ENCODE peak calls at places on chromosomes 3 and 15, in eight cellular contexts. B is right cardiac atrium; L is adrenal gland; V is GM23248; A is CD8-positive, alpha-beta T cell; Y is AG04450; X is tibial artery; E is astrocyte. M is an unnamed sample.

GRCh38 chr3:133393691-133394474 is 6.0 kb upstream of the BFSP2 start:
- DNase-seq in E (peak), V (peak), Y (no peak), L (no peak), B (peak), X (no peak), A (no peak), M (no peak)

GRCh38 chr15:38144921-38145320 is 107.7 kb upstream of the SPRED1 start:
- DNase-seq in V (peak), X (no peak), L (no peak), Y (no peak), E (peak), A (no peak), B (no peak), M (no peak)

GRCh38 chr3:37812497-37812896 is 49.2 kb upstream of the CTDSPL start:
- DNase-seq in L (no peak), Y (no peak), A (no peak), V (no peak), E (no peak), B (peak), X (peak), M (no peak)

GRCh38 chr15:42890161-42890913 is 30.2 kb downstream of the TTBK2 start:
- DNase-seq in E (peak), A (no peak), B (no peak), L (peak), Y (peak), X (no peak), V (peak), M (no peak)

GRCh38 chr3:13141991-13142412 is 68.8 kb upstream of the IQSEC1 start:
- DNase-seq in V (peak), B (no peak), X (peak), A (no peak), Y (no peak), L (peak), E (peak), M (no peak)

GRCh38 chr3:126435456-126436315 is 40.0 kb downstream of the ZXDC start:
- DNase-seq in L (no peak), V (no peak), X (no peak), A (no peak), B (no peak), E (no peak), Y (no peak), M (peak)

GRCh38 chr3:73412020-73412419 is 212.7 kb downstream of the PDZRN3 start:
- DNase-seq in B (no peak), L (no peak), E (no peak), V (no peak), Y (no peak), A (no peak), X (no peak), M (no peak)

GRCh38 chr15:39887832-39888231 is 32.2 kb downstream of the GPR176 start:
- DNase-seq in B (no peak), X (peak), A (no peak), Y (no peak), V (peak), L (peak), E (no peak), M (peak)

GRCh38 chr3:178794711-178795110 is 258.5 kb downstream of the KCNMB2 start:
- DNase-seq in B (no peak), E (no peak), L (no peak), X (no peak), V (no peak), Y (no peak), A (no peak), M (no peak)

GRCh38 chr15:63045438-63046278 is 3.1 kb downstream of the TPM1 start:
- DNase-seq in Y (no peak), E (no peak), V (peak), A (no peak), L (no peak), B (no peak), X (no peak), M (no peak)

GRCh38 chr15:68589783-68590710 is 11.3 kb downstream of the CORO2B start:
- DNase-seq in E (no peak), V (no peak), Y (no peak), X (no peak), L (no peak), B (no peak), A (no peak), M (no peak)

GRCh38 chr3:167102071-167102470 is 278.0 kb downstream of the ZBBX start:
- DNase-seq in V (no peak), A (no peak), E (no peak), Y (no peak), X (no peak), B (no peak), L (no peak), M (no peak)

GRCh38 chr3:129575987-129576364 is 30.5 kb downstream of the PLXND1 start:
- DNase-seq in V (no peak), B (no peak), X (no peak), L (no peak), E (no peak), A (no peak), Y (no peak), M (no peak)

GRCh38 chr3:111904376-111905241 is 45.5 kb downstream of the PHLDB2 start:
- DNase-seq in B (no peak), E (peak), V (peak), X (no peak), Y (peak), L (no peak), A (no peak), M (no peak)

GRCh38 chr3:10996345-10997050 is 4.0 kb downstream of the SLC6A1 start:
- DNase-seq in Y (no peak), B (no peak), E (no peak), V (no peak), L (no peak), A (no peak), X (no peak), M (no peak)

GRCh38 chr15:68550004-68550403 is 28.8 kb upstream of the CORO2B start:
- DNase-seq in B (no peak), Y (no peak), A (no peak), V (no peak), L (no peak), E (no peak), X (no peak), M (no peak)

GRCh38 chr3:14847613-14848541 is 29.1 kb downstream of the FGD5 start:
- DNase-seq in E (no peak), X (peak), Y (no peak), L (peak), V (no peak), B (peak), A (no peak), M (peak)

GRCh38 chr3:38725726-38726410 is 76.4 kb upstream of the SCN5A start:
- DNase-seq in X (no peak), E (peak), B (peak), Y (peak), A (no peak), V (peak), L (no peak), M (no peak)

GRCh38 chr15:25728816-25729215 is 134.3 kb downstream of the ATP10A start:
- DNase-seq in X (no peak), A (no peak), L (no peak), V (no peak), E (no peak), Y (no peak), B (no peak), M (peak)

GRCh38 chr3:13379191-13379830 is 40.8 kb downstream of the NUP210 start:
- DNase-seq in V (peak), A (no peak), X (peak), B (peak), Y (peak), L (peak), E (peak), M (no peak)

GRCh38 chr3:157063926-157064325 is 96.0 kb downstream of the CCNL1 start:
- DNase-seq in L (no peak), B (no peak), X (no peak), Y (no peak), E (peak), V (no peak), A (no peak), M (no peak)

GRCh38 chr15:75736256-75736655 is 23.6 kb upstream of the CSPG4 start:
- DNase-seq in A (no peak), Y (no peak), E (no peak), V (no peak), L (no peak), B (no peak), X (no peak), M (no peak)

GRCh38 chr15:63089260-63090043 is 32.2 kb upstream of the LACTB start:
- DNase-seq in B (peak), V (peak), X (no peak), L (no peak), A (no peak), Y (peak), E (peak), M (no peak)

GRCh38 chr15:70463453-70463834 is 299.9 kb downstream of the UACA start:
- DNase-seq in L (no peak), E (no peak), Y (no peak), X (no peak), A (no peak), V (no peak), B (no peak), M (no peak)

GRCh38 chr3:16311960-16312451 is 47.0 kb downstream of the OXNAD1 start:
- DNase-seq in L (no peak), E (peak), V (peak), A (peak), Y (no peak), X (peak), B (peak), M (no peak)

GRCh38 chr15:58042006-58042405 is 23.5 kb downstream of the ALDH1A2 start:
- DNase-seq in V (no peak), X (no peak), B (no peak), Y (no peak), E (no peak), L (no peak), A (no peak), M (no peak)

GRCh38 chr3:78221796-78222195 is 1181.9 kb downstream of the ROBO2 start:
- DNase-seq in L (no peak), V (peak), X (no peak), B (no peak), A (no peak), Y (no peak), E (no peak), M (no peak)

GRCh38 chr15:101590785-101591184 is 61.4 kb downstream of the TM2D3 start:
- DNase-seq in V (no peak), X (no peak), A (no peak), Y (no peak), L (no peak), E (no peak), B (no peak), M (no peak)

GRCh38 chr3:196227086-196227485 is 10.8 kb downstream of the SLC51A start:
- DNase-seq in X (no peak), E (no peak), A (no peak), B (no peak), L (no peak), V (no peak), Y (no peak), M (no peak)

DNA sequence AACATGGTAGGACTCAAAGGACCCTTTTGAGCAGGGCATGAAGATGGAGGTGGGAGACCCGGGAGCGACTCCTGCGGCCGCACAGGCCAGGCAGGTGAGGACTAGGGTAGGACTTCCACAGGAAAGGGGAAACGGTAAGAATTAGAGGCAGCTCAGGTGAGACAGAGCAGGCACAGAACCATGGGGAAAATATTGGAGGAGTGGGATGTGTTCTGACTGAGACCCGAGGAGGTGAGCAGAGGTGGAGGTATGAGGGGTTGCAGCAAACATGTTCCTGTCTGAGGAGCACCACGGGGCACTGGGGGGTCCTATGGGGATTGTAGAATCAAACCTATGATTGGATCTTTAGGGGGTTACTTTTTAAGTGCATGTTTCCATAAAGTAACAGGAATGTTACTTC is 1.4 kb upstream of the ISG20 start:
- DNase-seq in L (no peak), E (no peak), Y (no peak), A (no peak), B (no peak), X (peak), V (no peak), M (no peak)
- H3K27ac ChIP-seq in L (no peak), E (peak), Y (no peak), A (peak), B (no peak), X (peak), V (peak), M (peak)

GRCh38 chr3:145812396-145812795 is 348.6 kb downstream of the PLOD2 start:
- DNase-seq in B (no peak), L (no peak), V (no peak), X (no peak), E (no peak), A (no peak), Y (no peak), M (no peak)

GRCh38 chr3:145807990-145808389 is 353.0 kb downstream of the PLOD2 start:
- DNase-seq in X (no peak), A (no peak), Y (no peak), E (peak), B (peak), L (peak), V (peak), M (no peak)
- H3K27ac ChIP-seq in X (no peak), A (no peak), Y (no peak), E (no peak), B (no peak), L (no peak), V (no peak), M (no peak)

GRCh38 chr3:66401157-66401550 is 99.7 kb downstream of the LRIG1 start:
- DNase-seq in V (no peak), B (no peak), X (no peak), A (no peak), E (peak), L (no peak), Y (no peak), M (no peak)
- H3K27ac ChIP-seq in V (no peak), B (no peak), X (peak), A (no peak), E (peak), L (no peak), Y (no peak), M (no peak)

GRCh38 chr3:45181496-45181895 is 35.3 kb upstream of the CDCP1 start:
- DNase-seq in V (no peak), B (no peak), L (no peak), Y (no peak), A (no peak), E (no peak), X (no peak), M (no peak)

GRCh38 chr3:45185052-45185451 is 38.9 kb upstream of the CDCP1 start:
- DNase-seq in B (no peak), X (no peak), V (no peak), E (no peak), Y (no peak), A (no peak), L (no peak), M (no peak)

GRCh38 chr3:45185461-45185860 is 39.3 kb upstream of the CDCP1 start:
- DNase-seq in X (no peak), E (no peak), L (no peak), Y (no peak), V (no peak), A (no peak), B (no peak), M (no peak)

GRCh38 chr3:45180899-45181298 is 34.7 kb upstream of the CDCP1 start:
- DNase-seq in L (no peak), A (no peak), V (no peak), B (no peak), Y (no peak), X (no peak), E (no peak), M (no peak)

GRCh38 chr3:45182915-45183881 is 37.0 kb upstream of the CDCP1 start:
- DNase-seq in X (no peak), L (peak), E (peak), B (no peak), Y (no peak), A (no peak), V (peak), M (peak)
- H3K27ac ChIP-seq in X (no peak), L (no peak), E (no peak), B (no peak), Y (peak), A (no peak), V (no peak), M (peak)

DNA sequence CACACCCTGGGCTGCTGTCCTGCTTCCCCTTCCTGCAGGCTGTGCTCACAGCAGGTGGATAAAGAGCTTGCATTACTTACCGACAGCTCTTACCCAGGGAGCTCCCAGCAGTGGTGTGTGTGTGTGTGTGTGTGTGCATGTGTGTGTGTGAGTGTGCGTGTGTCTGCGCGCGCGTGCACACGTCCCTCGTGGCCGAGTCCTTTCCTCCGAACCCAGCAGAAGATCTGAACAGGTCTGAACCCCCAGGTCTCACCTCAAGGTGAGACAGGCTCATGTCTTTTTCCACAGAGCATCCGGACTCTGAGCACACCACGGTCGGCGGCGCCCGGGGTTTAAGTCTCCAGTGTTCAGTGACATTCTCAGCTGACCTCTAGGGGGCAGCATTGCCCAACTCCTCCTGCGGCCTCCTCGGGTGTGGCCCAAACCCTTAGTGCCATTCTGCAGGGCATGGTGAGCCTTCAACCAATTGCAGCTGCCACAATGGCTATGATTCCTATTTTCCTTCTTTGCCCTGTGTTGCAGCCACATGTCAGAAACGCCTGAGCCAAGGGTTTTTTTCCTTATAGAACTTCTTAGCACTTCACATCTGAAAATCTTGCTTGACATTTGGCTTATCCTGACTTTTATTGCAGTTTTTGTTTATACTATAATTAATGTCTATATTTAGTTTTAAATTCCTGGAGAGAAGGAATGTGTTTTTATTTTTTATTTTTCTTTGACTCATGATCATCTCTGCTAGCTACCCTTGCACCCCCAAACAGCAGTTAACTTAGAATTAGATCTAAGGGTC is 64.1 kb upstream of the KLHL25 start:
- DNase-seq in X (no peak), L (peak), A (peak), E (peak), V (peak), B (peak), Y (no peak), M (peak)
- H3K27ac ChIP-seq in X (no peak), L (no peak), A (no peak), E (no peak), V (no peak), B (no peak), Y (no peak), M (no peak)

GRCh38 chr3:86967062-86967461 is 23.9 kb downstream of the VGLL3 start:
- DNase-seq in B (no peak), X (no peak), E (no peak), Y (no peak), L (no peak), A (no peak), V (peak), M (no peak)
- H3K27ac ChIP-seq in B (no peak), X (no peak), E (no peak), Y (no peak), L (no peak), A (no peak), V (peak), M (no peak)

DNA sequence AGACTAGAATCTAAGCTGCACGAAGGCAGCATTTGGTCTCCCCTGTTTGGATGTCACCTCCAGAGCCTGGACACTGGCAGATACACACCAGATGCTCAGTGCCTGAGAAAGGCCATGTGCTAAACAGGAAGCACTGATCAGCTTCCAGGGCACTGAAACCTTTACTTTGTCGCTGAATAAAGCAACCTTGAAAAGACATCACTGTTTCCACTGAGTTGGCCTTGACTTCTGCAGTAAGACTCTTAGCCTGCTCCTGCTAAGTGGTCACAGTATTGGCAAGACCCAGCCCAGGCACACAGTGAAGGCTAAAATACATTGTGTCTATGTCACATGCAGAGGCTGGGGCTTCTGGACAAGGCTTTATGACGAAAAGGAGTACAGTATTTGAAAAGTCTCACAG is 104.3 kb upstream of the ICE2 start:
- DNase-seq in L (peak), A (no peak), B (no peak), V (no peak), Y (no peak), E (no peak), X (no peak), M (no peak)
- H3K27ac ChIP-seq in L (peak), A (peak), B (no peak), V (no peak), Y (no peak), E (no peak), X (no peak), M (peak)

GRCh38 chr3:42712344-42712648 is 9.7 kb upstream of the HHATL start:
- DNase-seq in Y (no peak), L (no peak), A (no peak), X (peak), B (no peak), V (no peak), E (no peak), M (no peak)

GRCh38 chr3:42713747-42714146 is 11.1 kb upstream of the HHATL start:
- DNase-seq in L (no peak), B (no peak), X (peak), A (no peak), E (no peak), Y (no peak), V (no peak), M (peak)

GRCh38 chr3:42712716-42713372 is 10.2 kb upstream of the HHATL start:
- DNase-seq in X (peak), E (no peak), B (no peak), L (no peak), A (no peak), Y (no peak), V (no peak), M (no peak)

GRCh38 chr3:42710323-42711021 is 7.9 kb upstream of the HHATL start:
- DNase-seq in A (no peak), X (no peak), V (no peak), B (no peak), E (no peak), L (no peak), Y (no peak), M (no peak)

GRCh38 chr3:42711491-42712343 is 9.1 kb upstream of the HHATL start:
- DNase-seq in E (no peak), Y (no peak), X (no peak), A (no peak), L (no peak), B (no peak), V (peak), M (no peak)
- H3K27ac ChIP-seq in E (no peak), Y (no peak), X (no peak), A (no peak), L (no peak), B (no peak), V (no peak), M (no peak)

GRCh38 chr15:31277335-31278055 is 49.1 kb upstream of the KLF13 start:
- DNase-seq in V (no peak), X (no peak), A (no peak), E (no peak), B (no peak), L (peak), Y (no peak), M (peak)
- H3K27ac ChIP-seq in V (no peak), X (no peak), A (no peak), E (no peak), B (no peak), L (no peak), Y (no peak), M (no peak)

M was measured in stomach.